ENCODE peak calls at places on chromosomes 7 and 10, in nine cellular contexts. V, M, L, W, I, G, J, B and H are unnamed samples.

GRCh38 chr7:140697447-140698143 is 1.1 kb downstream of the NDUFB2 start:
- DNase-seq in J (no peak), B (no peak), M (no peak), I (no peak), W (peak), L (no peak), V (peak), G (no peak), H (no peak)

GRCh38 chr7:99733448-99733847 is 1.5 kb downstream of the CYP3A7 start:
- DNase-seq in G (no peak), L (no peak), W (no peak), M (peak), V (peak), J (no peak), B (no peak), I (no peak), H (no peak)

GRCh38 chr10:104045151-104046089 is 40.3 kb downstream of the COL17A1 start:
- DNase-seq in B (no peak), W (peak), M (peak), V (peak), I (no peak), J (no peak), L (peak), G (no peak), H (no peak)

GRCh38 chr7:77699056-77699455 is 2.8 kb downstream of the RSBN1L start:
- DNase-seq in B (no peak), M (no peak), J (no peak), L (no peak), G (no peak), W (no peak), V (peak), I (no peak), H (no peak)

GRCh38 chr7:74505426-74506328 is 52.0 kb downstream of the GTF2IRD1 start:
- DNase-seq in B (no peak), L (no peak), J (no peak), V (peak), G (no peak), W (peak), M (no peak), I (no peak), H (no peak)

GRCh38 chr7:138001529-138002095 is at the start of gene CREB3L2:
- DNase-seq in B (peak), M (peak), J (peak), L (no peak), I (peak), W (peak), G (peak), V (peak), H (peak)

GRCh38 chr10:5284311-5285057 is 80.3 kb upstream of the UCN3 start:
- DNase-seq in J (no peak), L (no peak), G (no peak), B (no peak), V (peak), I (no peak), W (peak), M (peak), H (no peak)

GRCh38 chr10:131653550-131654470 is 247.0 kb upstream of the PPP2R2D start:
- DNase-seq in I (no peak), L (no peak), V (no peak), B (no peak), G (peak), W (no peak), J (no peak), M (no peak), H (peak)

GRCh38 chr7:12557282-12557681 is 13.2 kb upstream of the SCIN start:
- DNase-seq in B (no peak), V (no peak), M (no peak), J (no peak), W (no peak), G (no peak), I (no peak), L (no peak), H (no peak)

GRCh38 chr7:142855401-142855743 is 496 bp downstream of the EPHB6 start:
- DNase-seq in B (no peak), G (no peak), M (no peak), W (peak), I (no peak), L (no peak), J (no peak), V (no peak), H (no peak)

GRCh38 chr10:62045765-62046521 is 144.4 kb downstream of the ARID5B start:
- DNase-seq in I (no peak), G (no peak), L (peak), W (peak), V (peak), M (no peak), J (no peak), B (no peak), H (no peak)

GRCh38 chr10:124416733-124417132 is 2.0 kb downstream of the OAT start:
- DNase-seq in W (no peak), I (no peak), M (peak), J (no peak), B (no peak), L (no peak), G (no peak), V (peak), H (no peak)

GRCh38 chr10:6621536-6621935 is 41.5 kb upstream of the PRKCQ start:
- DNase-seq in W (peak), B (no peak), L (peak), V (peak), M (no peak), I (no peak), G (no peak), J (no peak), H (no peak)

GRCh38 chr10:132786529-132787252 is 744 bp upstream of the NKX6-2 start:
- DNase-seq in I (no peak), V (no peak), G (no peak), W (no peak), J (no peak), L (no peak), B (no peak), M (no peak), H (no peak)

GRCh38 chr10:79092292-79092896 is 23.6 kb downstream of the ZMIZ1 start:
- DNase-seq in W (no peak), V (no peak), B (no peak), J (no peak), G (no peak), I (no peak), M (no peak), L (no peak), H (no peak)

DNA sequence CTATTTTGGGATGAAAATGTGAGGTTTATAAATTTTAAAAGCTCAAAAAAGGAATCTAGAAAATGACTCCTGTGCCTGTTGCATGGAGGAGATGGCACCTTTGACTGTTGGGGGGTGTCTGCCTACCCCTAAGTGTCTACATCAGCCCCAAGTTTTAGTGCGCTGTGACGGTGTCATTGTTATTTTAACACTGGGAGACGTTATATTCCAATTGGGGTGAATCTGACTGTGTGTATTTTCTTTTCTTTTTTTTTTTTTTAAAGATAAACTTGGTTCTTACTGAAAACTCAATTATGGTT is 517 bp downstream of the SRGN start:
- DNase-seq in G (no peak), V (no peak), W (no peak), M (no peak), B (no peak), J (no peak), I (peak), L (no peak), H (no peak)
- H3K4me3 ChIP-seq in G (peak), V (peak), W (peak), M (peak), B (peak), J (peak), I (peak), L (no peak), H (peak)

GRCh38 chr7:105756402-105756801 is 120.0 kb downstream of the ATXN7L1 start:
- DNase-seq in W (no peak), I (no peak), V (no peak), L (no peak), M (no peak), B (no peak), G (no peak), J (no peak), H (no peak)
- H3K4me3 ChIP-seq in W (no peak), I (no peak), V (no peak), L (no peak), M (no peak), B (no peak), G (no peak), J (no peak), H (no peak)

DNA sequence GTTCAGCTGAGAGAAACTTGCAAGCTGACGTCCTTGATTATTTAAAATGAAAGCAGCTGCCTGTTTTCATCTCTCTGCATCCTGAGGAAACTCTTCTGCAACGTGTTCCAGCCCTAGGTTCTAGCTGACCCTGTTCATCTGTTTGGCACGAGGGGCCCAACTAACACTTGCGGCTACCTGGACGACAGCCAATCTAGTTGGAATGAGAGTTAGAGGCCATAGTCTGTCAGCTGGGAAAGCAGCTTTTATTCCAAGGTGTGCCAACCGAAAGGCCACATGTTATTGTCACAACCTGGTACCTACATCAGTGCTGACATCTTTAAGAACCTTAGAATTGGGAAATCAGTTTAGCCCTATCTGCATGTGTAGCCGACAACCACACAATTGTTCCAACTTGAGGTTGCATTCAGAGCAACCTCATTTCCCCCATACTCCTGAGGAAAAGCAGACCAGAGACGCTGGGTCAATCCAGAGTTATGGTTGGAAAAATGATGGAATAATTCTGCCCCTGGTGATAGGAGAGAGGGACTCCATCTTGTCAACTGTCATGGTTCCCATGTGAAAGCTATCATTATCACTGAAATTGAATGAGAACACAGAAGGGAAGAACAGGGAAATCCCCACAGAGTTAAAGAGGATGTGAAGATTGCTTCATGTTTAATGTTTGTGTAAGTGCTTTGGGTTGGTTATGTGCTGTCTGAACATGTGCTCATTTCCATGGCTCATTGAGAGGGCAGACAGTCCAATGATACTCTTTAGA is 121.6 kb downstream of the EGFR start:
- DNase-seq in I (no peak), V (peak), B (no peak), W (peak), J (no peak), M (no peak), G (no peak), L (no peak), H (no peak)
- H3K4me3 ChIP-seq in I (no peak), V (no peak), B (no peak), W (peak), J (no peak), M (no peak), G (no peak), L (no peak), H (no peak)

GRCh38 chr7:155806096-155806871 is 6.0 kb downstream of the SHH start:
- DNase-seq in G (peak), V (peak), L (no peak), J (no peak), B (no peak), M (no peak), I (no peak), W (no peak), H (no peak)
- H3K4me3 ChIP-seq in G (peak), V (peak), L (peak), J (peak), B (no peak), M (no peak), I (no peak), W (peak), H (peak)

GRCh38 chr7:101174322-101174854 is 5.7 kb downstream of the NAT16 start:
- DNase-seq in B (no peak), J (no peak), G (no peak), L (no peak), I (no peak), W (no peak), V (no peak), M (no peak), H (no peak)

GRCh38 chr7:101172005-101172853 is 6.9 kb upstream of the VGF start:
- DNase-seq in L (no peak), V (no peak), I (no peak), W (no peak), B (peak), M (no peak), J (no peak), G (no peak), H (no peak)

GRCh38 chr7:101172854-101173751 is 7.0 kb downstream of the NAT16 start:
- DNase-seq in M (peak), W (peak), I (no peak), G (no peak), V (peak), L (no peak), B (no peak), J (no peak), H (peak)

GRCh38 chr7:101175664-101176063 is 4.4 kb downstream of the NAT16 start:
- DNase-seq in L (no peak), J (no peak), B (no peak), G (no peak), V (no peak), W (no peak), M (no peak), I (no peak), H (no peak)

DNA sequence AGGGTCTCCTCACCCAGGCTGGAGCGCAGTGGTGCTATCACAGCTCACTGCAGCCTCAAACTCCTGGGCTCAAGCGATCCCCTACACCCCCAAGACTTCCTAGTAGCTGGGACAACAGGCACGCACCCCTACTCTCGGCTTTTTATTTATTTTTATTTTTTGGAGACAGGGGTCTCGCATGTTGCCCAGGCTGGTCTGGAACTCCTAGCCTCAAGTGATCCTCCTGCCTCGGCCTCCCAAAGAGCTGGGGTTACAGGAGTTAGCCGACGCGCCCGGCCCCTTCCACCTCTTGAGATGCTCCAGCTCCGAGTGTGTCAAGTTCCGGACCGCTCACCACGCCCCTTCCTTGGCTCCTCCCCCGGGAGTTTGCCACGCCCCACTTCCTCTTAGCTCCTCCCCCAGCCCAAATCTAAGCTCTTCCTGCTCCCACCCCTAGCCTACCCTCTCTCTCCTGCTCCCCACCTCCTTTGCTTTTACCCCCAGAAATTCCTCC is 6.3 kb downstream of the NAT16 start:
- DNase-seq in G (no peak), B (peak), I (peak), M (peak), V (peak), J (no peak), W (no peak), L (no peak), H (no peak)
- H3K4me3 ChIP-seq in G (no peak), B (no peak), I (no peak), M (peak), V (no peak), J (no peak), W (peak), L (no peak), H (no peak)

DNA sequence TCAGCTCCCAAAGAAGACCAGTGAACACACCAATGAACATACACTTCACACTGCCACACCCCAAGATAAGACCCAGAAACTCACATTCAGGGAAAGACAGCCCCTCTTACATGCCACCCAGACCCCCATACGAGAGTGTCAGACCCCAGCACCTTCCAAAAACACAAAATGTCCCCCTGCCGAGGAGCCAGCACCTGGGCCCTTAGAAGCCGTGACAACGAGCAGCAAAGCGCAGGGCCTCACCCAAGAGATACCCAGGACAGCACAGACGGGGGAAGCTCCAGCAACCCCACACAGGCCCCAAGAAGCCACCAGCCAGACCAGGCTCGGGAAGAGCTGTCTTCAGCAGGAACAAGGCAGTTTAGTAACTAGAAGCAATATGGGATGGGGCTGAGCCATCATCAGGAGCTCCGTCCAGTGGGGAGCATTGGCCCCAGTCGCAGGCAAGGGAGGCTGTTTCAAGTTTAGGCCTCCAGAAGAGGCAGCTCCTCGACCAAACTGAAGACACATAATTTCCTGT is 243.6 kb downstream of the PTPRN2 start:
- DNase-seq in W (no peak), V (no peak), B (no peak), L (no peak), M (no peak), I (no peak), J (no peak), G (peak), H (no peak)
- H3K4me3 ChIP-seq in W (no peak), V (no peak), B (no peak), L (no peak), M (no peak), I (no peak), J (no peak), G (no peak), H (no peak)

GRCh38 chr7:148884049-148884298 is at the start of gene EZH2:
- DNase-seq in I (no peak), G (no peak), M (no peak), L (no peak), W (no peak), B (no peak), V (no peak), J (no peak), H (no peak)

GRCh38 chr7:148884299-148885022 is 370 bp upstream of the EZH2 start:
- DNase-seq in B (peak), L (peak), W (peak), M (peak), J (peak), I (peak), V (peak), G (peak), H (peak)

GRCh38 chr7:148886844-148887243 is 2.8 kb upstream of the EZH2 start:
- DNase-seq in G (no peak), M (no peak), L (no peak), V (no peak), B (no peak), I (no peak), W (no peak), J (no peak), H (no peak)

GRCh38 chr7:148893071-148893470 is 9.0 kb upstream of the EZH2 start:
- DNase-seq in M (no peak), J (no peak), B (no peak), W (no peak), V (no peak), G (no peak), L (no peak), I (no peak), H (no peak)

GRCh38 chr7:148888300-148888699 is 4.2 kb upstream of the EZH2 start:
- DNase-seq in W (no peak), G (no peak), L (no peak), I (no peak), B (no peak), J (no peak), V (no peak), M (no peak), H (no peak)
- H3K4me3 ChIP-seq in W (no peak), G (no peak), L (no peak), I (no peak), B (no peak), J (no peak), V (no peak), M (no peak), H (no peak)

GRCh38 chr7:39735903-39736302 is 112.5 kb downstream of the RALA start:
- DNase-seq in I (no peak), J (no peak), V (peak), W (no peak), M (no peak), G (no peak), L (no peak), B (no peak), H (no peak)
- H3K4me3 ChIP-seq in I (no peak), J (peak), V (no peak), W (peak), M (no peak), G (no peak), L (no peak), B (no peak), H (no peak)